ENCODE peak calls at places on chromosome 14, in five cellular contexts. A, Y, U, L and Q are unnamed samples.

GRCh38 chr14:51219473-51220448 is 20.3 kb upstream of the TMX1 start:
- DNase-seq in A (no peak), Y (no peak), U (peak), L (no peak), Q (no peak)

GRCh38 chr14:36518031-36518585 is 1.9 kb downstream of the NKX2-1 start:
- DNase-seq in Y (no peak), A (no peak), U (peak), L (no peak), Q (no peak)

GRCh38 chr14:21940887-21941855 is 267.6 kb upstream of the OR4E1 start:
- DNase-seq in Y (no peak), U (no peak), L (no peak), A (no peak), Q (no peak)

GRCh38 chr14:77923131-77923933 is 123.4 kb downstream of the ADCK1 start:
- DNase-seq in L (no peak), U (no peak), A (no peak), Y (no peak), Q (no peak)

GRCh38 chr14:30883508-30884294 is 9.3 kb downstream of the COCH start:
- DNase-seq in A (no peak), U (no peak), L (no peak), Y (no peak), Q (no peak)

GRCh38 chr14:100536141-100536540 is 51.1 kb downstream of the BEGAIN start:
- DNase-seq in A (no peak), U (no peak), L (no peak), Y (no peak), Q (no peak)

GRCh38 chr14:100074431-100075100 is 9.3 kb downstream of the EVL start:
- DNase-seq in Y (no peak), A (no peak), U (no peak), L (no peak), Q (no peak)

GRCh38 chr14:92740440-92740839 is 8.0 kb downstream of the LGMN start:
- DNase-seq in Y (no peak), U (no peak), L (no peak), A (no peak), Q (no peak)

GRCh38 chr14:52259452-52259851 is 8.0 kb upstream of the PTGDR start:
- DNase-seq in A (no peak), L (no peak), U (no peak), Y (no peak), Q (no peak)

GRCh38 chr14:28294834-28295440 is 471.6 kb upstream of the FOXG1 start:
- DNase-seq in U (no peak), L (no peak), A (no peak), Y (no peak), Q (no peak)

GRCh38 chr14:35406811-35407630 is 2.5 kb upstream of the NFKBIA start:
- DNase-seq in Y (no peak), U (peak), A (no peak), L (no peak), Q (no peak)

GRCh38 chr14:28751467-28752058 is 15.0 kb upstream of the FOXG1 start:
- DNase-seq in A (no peak), U (peak), Y (no peak), L (no peak), Q (no peak)

GRCh38 chr14:83251402-83251801 is 1717.7 kb upstream of the SEL1L start:
- DNase-seq in A (no peak), U (no peak), L (no peak), Y (no peak), Q (no peak)

GRCh38 chr14:64520699-64521098 is 16.1 kb downstream of the ZBTB1 start:
- DNase-seq in L (no peak), Y (no peak), A (no peak), U (no peak), Q (no peak)

GRCh38 chr14:23562822-23563472 is 4.6 kb downstream of the AP1G2 start:
- DNase-seq in L (no peak), A (no peak), Y (no peak), U (peak), Q (no peak)

GRCh38 chr14:92564361-92565039 is 50.9 kb downstream of the RIN3 start:
- DNase-seq in U (no peak), Y (no peak), L (no peak), A (no peak), Q (no peak)

GRCh38 chr14:54829486-54830224 is 73.0 kb downstream of the GCH1 start:
- DNase-seq in U (no peak), A (no peak), L (no peak), Y (no peak), Q (no peak)

GRCh38 chr14:99619873-99620834 is 16.1 kb upstream of the CCDC85C start:
- DNase-seq in A (no peak), L (no peak), Y (no peak), U (no peak), Q (no peak)

GRCh38 chr14:94681300-94682060 is 69.3 kb downstream of the SERPINA3 start:
- DNase-seq in U (no peak), A (no peak), L (no peak), Y (peak), Q (no peak)

GRCh38 chr14:56945291-56945690 is 135.0 kb upstream of the OTX2 start:
- DNase-seq in U (no peak), A (no peak), L (no peak), Y (no peak), Q (no peak)